ENCODE peak calls at places on chromosomes 3 and 15, in seven cellular contexts. R is effector memory CD8-positive, alpha-beta T cell; G is M059J; F is foreskin fibroblast; J is PC-9; U is GDM1; M is left ventricle myocardium inferior. T is an unnamed sample.

GRCh38 chr3:48130321-48130881 is 57.8 kb downstream of the CDC25A start:
- DNase-seq in R (no peak), F (peak; percentile 84), J (no peak), U (no peak), G (peak; percentile 84), M (peak; percentile 86), T (no peak)

GRCh38 chr15:30984542-30984941 is 6.9 kb downstream of the MTMR10 start:
- DNase-seq in R (no peak), F (peak; percentile 6), J (no peak), G (no peak), U (no peak), M (no peak), T (no peak)

GRCh38 chr3:57977755-57978715 is 30.2 kb upstream of the FLNB start:
- DNase-seq in M (no peak), R (no peak), F (peak; percentile 56), G (peak; percentile 42), U (no peak), J (peak; percentile 81), T (no peak)

GRCh38 chr3:63130625-63131024 is 147.5 kb upstream of the SYNPR start:
- DNase-seq in U (no peak), M (no peak), G (no peak), R (no peak), F (no peak), J (no peak), T (no peak)

GRCh38 chr3:84318273-84318809 is 640.4 kb upstream of the CADM2 start:
- DNase-seq in R (no peak), M (no peak), U (no peak), J (no peak), F (no peak), G (no peak), T (no peak)

GRCh38 chr3:123419850-123420292 is 29.0 kb downstream of the ADCY5 start:
- DNase-seq in J (peak; percentile 8), U (no peak), G (peak; percentile 37), R (no peak), F (no peak), M (peak; percentile 77), T (no peak)

GRCh38 chr3:111787556-111788463 is 71.3 kb upstream of the PHLDB2 start:
- DNase-seq in F (no peak), J (no peak), U (no peak), R (no peak), G (no peak), M (no peak), T (no peak)

GRCh38 chr15:38846351-38846750 is 281.7 kb upstream of the RASGRP1 start:
- DNase-seq in R (no peak), F (peak; percentile 49), J (no peak), G (no peak), M (no peak), U (no peak), T (no peak)

GRCh38 chr3:20041197-20041780 is 1.0 kb downstream of the KAT2B start:
- DNase-seq in M (peak; percentile 94), J (peak; percentile 62), G (peak; percentile 77), F (peak; percentile 84), R (peak; percentile 59), U (peak; percentile 60), T (peak; percentile 76)

GRCh38 chr3:100875239-100875638 is 118.0 kb downstream of the ABI3BP start:
- DNase-seq in F (peak; percentile 68), M (peak; percentile 71), G (peak; percentile 93), R (no peak), J (peak; percentile 66), U (no peak), T (no peak)

GRCh38 chr3:186931487-186932280 is 1.4 kb downstream of the ST6GAL1 start:
- DNase-seq in M (peak; percentile 61), J (peak; percentile 62), U (no peak), F (peak; percentile 70), G (peak; percentile 54), R (peak; percentile 79), T (peak; percentile 86)

GRCh38 chr3:156705761-156706631 is 31.6 kb downstream of the TIPARP start:
- DNase-seq in J (no peak), G (peak; percentile 58), U (no peak), F (no peak), R (no peak), M (no peak), T (no peak)

GRCh38 chr3:127037423-127037841 is 54.5 kb downstream of the PLXNA1 start:
- DNase-seq in J (no peak), F (no peak), G (no peak), R (no peak), U (no peak), M (peak; percentile 14), T (no peak)

GRCh38 chr3:177746259-177747021 is 549.2 kb upstream of the TBL1XR1 start:
- DNase-seq in R (no peak), F (no peak), J (no peak), M (no peak), U (no peak), G (peak; percentile 75), T (no peak)

GRCh38 chr15:48865387-48866079 is 12.4 kb upstream of the EID1 start:
- DNase-seq in U (no peak), G (peak; percentile 60), R (no peak), F (peak; percentile 64), M (no peak), J (no peak), T (no peak)

GRCh38 chr3:112846764-112847163 is at the start of gene CD200R1L:
- DNase-seq in M (no peak), J (no peak), U (no peak), R (no peak), F (no peak), G (no peak), T (no peak)

GRCh38 chr15:85800460-85801123 is 5.9 kb upstream of the KLHL25 start:
- DNase-seq in U (no peak), J (peak; percentile 81), F (peak; percentile 75), R (no peak), M (peak; percentile 59), G (peak; percentile 90), T (no peak)

GRCh38 chr3:53633197-53633787 is 138.9 kb downstream of the CACNA1D start:
- DNase-seq in M (no peak), R (no peak), G (no peak), J (no peak), F (no peak), U (no peak), T (no peak)

GRCh38 chr15:60745469-60745971 is 266.6 kb upstream of the ICE2 start:
- DNase-seq in U (no peak), F (peak; percentile 47), M (peak; percentile 66), R (no peak), J (no peak), G (no peak), T (no peak)

GRCh38 chr3:105542604-105543003 is 175.9 kb downstream of the ALCAM start:
- DNase-seq in M (no peak), R (no peak), F (no peak), J (no peak), U (no peak), G (no peak), T (no peak)

GRCh38 chr15:74351639-74352038 is 15.8 kb downstream of the CYP11A1 start:
- DNase-seq in R (no peak), J (no peak), G (no peak), M (no peak), U (no peak), F (no peak), T (no peak)

GRCh38 chr15:39358441-39359041 is 222.3 kb upstream of the THBS1 start:
- DNase-seq in F (peak; percentile 53), G (peak; percentile 87), R (no peak), M (peak; percentile 31), U (no peak), J (no peak), T (no peak)

GRCh38 chr3:168260859-168261258 is 165.1 kb upstream of the GOLIM4 start:
- DNase-seq in J (no peak), M (no peak), U (no peak), F (no peak), R (no peak), G (no peak), T (no peak)

GRCh38 chr3:175965036-175965435 is 1105.9 kb downstream of the NAALADL2 start:
- DNase-seq in R (no peak), M (no peak), F (no peak), J (no peak), U (no peak), G (peak; percentile 71), T (no peak)

GRCh38 chr3:107846282-107846852 is 244.5 kb downstream of the CD47 start:
- DNase-seq in R (peak; percentile 2), F (peak; percentile 77), M (peak; percentile 55), J (peak; percentile 59), U (no peak), G (peak; percentile 67), T (no peak)

GRCh38 chr15:87619161-87619960 is 637.2 kb downstream of the NTRK3 start:
- DNase-seq in U (no peak), R (no peak), J (no peak), G (peak; percentile 90), F (peak; percentile 5), M (no peak), T (no peak)

GRCh38 chr15:63358296-63359029 is 23.2 kb downstream of the CA12 start:
- DNase-seq in U (no peak), J (no peak), G (no peak), R (no peak), F (no peak), M (no peak), T (no peak)

GRCh38 chr15:90306560-90306959 is 41.1 kb downstream of the NGRN start:
- DNase-seq in F (no peak), U (no peak), G (no peak), R (no peak), M (no peak), J (no peak), T (peak; percentile 60)

GRCh38 chr15:101647251-101647650 is 4.9 kb downstream of the TM2D3 start:
- DNase-seq in R (no peak), M (no peak), J (no peak), F (no peak), G (no peak), U (no peak), T (no peak)

GRCh38 chr3:11077466-11077865 is 76.8 kb upstream of the HRH1 start:
- DNase-seq in G (no peak), J (no peak), R (no peak), F (peak; percentile 18), U (peak; percentile 48), M (no peak), T (no peak)

GRCh38 chr15:25775317-25775912 is 87.7 kb downstream of the ATP10A start:
- DNase-seq in R (no peak), M (peak; percentile 75), J (no peak), U (no peak), F (peak; percentile 79), G (peak; percentile 31), T (no peak)

GRCh38 chr15:99305761-99306505 is 54.7 kb downstream of the LRRC28 start:
- DNase-seq in U (no peak), M (peak; percentile 59), G (peak; percentile 80), R (no peak), F (peak; percentile 57), J (no peak), T (no peak)

GRCh38 chr15:39061952-39062464 is 497.4 kb upstream of the RASGRP1 start:
- DNase-seq in M (no peak), R (no peak), J (no peak), U (no peak), G (no peak), F (no peak), T (no peak)

GRCh38 chr3:72702390-72702789 is 145.9 kb downstream of the SHQ1 start:
- DNase-seq in J (no peak), F (no peak), R (no peak), M (peak; percentile 24), G (no peak), U (no peak), T (no peak)

GRCh38 chr3:15295506-15295905 is 36.9 kb downstream of the SH3BP5 start:
- DNase-seq in R (no peak), U (no peak), G (peak; percentile 82), F (peak; percentile 81), M (no peak), J (no peak), T (no peak)

GRCh38 chr15:58957101-58957973 is 23.9 kb upstream of the SLTM start:
- DNase-seq in U (peak; percentile 34), M (no peak), G (peak; percentile 71), J (peak; percentile 43), R (peak; percentile 70), F (peak; percentile 80), T (peak; percentile 35)

GRCh38 chr3:182710557-182711157 is 82.6 kb upstream of the ATP11B start:
- DNase-seq in G (peak; percentile 38), M (no peak), U (no peak), R (no peak), J (no peak), F (peak; percentile 42), T (no peak)

GRCh38 chr3:69767571-69767970 is 28.3 kb downstream of the MITF start:
- DNase-seq in M (peak; percentile 83), G (no peak), U (no peak), J (no peak), F (peak; percentile 46), R (no peak), T (no peak)

T was measured in T-helper 2 cell treated with Interferon-gamma antibody and Interleukin-4, amounts not matched to agents 5 μg/mL and 100 μg/mL, for 36 hours.